ENCODE peak calls at places on chromosomes 7 and 10, in ten cellular contexts. Y is CD8-positive, alpha-beta T cell; X is neuronal stem cell; C is body of pancreas; W is iPS DF 6.9; F is spleen; R is AG04450; N is IMR-90; A is heart left ventricle; M is pancreas. G is an unnamed sample.

GRCh38 chr7:131104611-131105293 is 222.9 kb upstream of the MKLN1 start:
- DNase-seq in A (no peak), X (no peak), M (no peak), N (peak), W (no peak), R (no peak), F (no peak), Y (no peak), C (no peak), G (no peak)

GRCh38 chr10:30553625-30554442 is 75.7 kb downstream of the LYZL2 start:
- DNase-seq in F (peak), C (peak), X (peak), R (no peak), A (peak), Y (no peak), W (peak), N (peak), M (no peak), G (peak)

GRCh38 chr7:41148521-41148951 is 554.4 kb downstream of the INHBA start:
- DNase-seq in N (peak), Y (no peak), A (no peak), W (no peak), C (no peak), R (peak), X (no peak), F (no peak), M (no peak), G (no peak)

GRCh38 chr10:87844837-87845623 is 18.3 kb downstream of the KLLN start:
- DNase-seq in Y (no peak), M (no peak), F (no peak), N (peak), A (no peak), C (no peak), W (no peak), R (no peak), X (no peak), G (no peak)

GRCh38 chr7:36961691-36962090 is 237.4 kb upstream of the AOAH start:
- DNase-seq in M (no peak), N (no peak), A (no peak), X (no peak), W (no peak), Y (no peak), R (no peak), F (no peak), C (no peak), G (no peak)

GRCh38 chr10:55215699-55216098 is 414.7 kb upstream of the PCDH15 start:
- DNase-seq in X (no peak), C (no peak), Y (no peak), N (no peak), R (no peak), M (no peak), W (no peak), F (no peak), A (no peak), G (no peak)

GRCh38 chr10:46518028-46518725 is 38.3 kb downstream of the GPRIN2 start:
- DNase-seq in R (no peak), F (peak), N (no peak), C (no peak), W (no peak), M (peak), X (no peak), Y (peak), A (no peak), G (peak)

GRCh38 chr7:96224682-96225081 is 97.2 kb downstream of the SLC25A13 start:
- DNase-seq in Y (no peak), N (no peak), X (no peak), R (no peak), A (no peak), M (no peak), F (no peak), W (peak), C (no peak), G (no peak)

GRCh38 chr10:100364735-100365391 is 17.8 kb downstream of the SCD start:
- DNase-seq in N (peak), F (no peak), C (peak), M (peak), Y (no peak), R (no peak), W (no peak), X (no peak), A (peak), G (peak)

GRCh38 chr7:14233026-14233897 is 243.8 kb upstream of the ETV1 start:
- DNase-seq in W (no peak), X (no peak), R (no peak), N (peak), M (no peak), A (no peak), C (no peak), F (no peak), Y (no peak), G (no peak)

GRCh38 chr10:111233439-111233838 is 156.6 kb downstream of the ADRA2A start:
- DNase-seq in C (no peak), N (no peak), F (no peak), Y (no peak), R (no peak), A (no peak), X (peak), W (no peak), M (no peak), G (no peak)

GRCh38 chr10:5271526-5271925 is 74.9 kb downstream of the AKR1C4 start:
- DNase-seq in N (no peak), C (no peak), W (no peak), R (no peak), F (no peak), M (no peak), Y (no peak), X (no peak), A (no peak), G (no peak)

GRCh38 chr7:28708033-28708451 is 250.1 kb downstream of the TRIL start:
- DNase-seq in X (no peak), R (no peak), Y (no peak), C (no peak), M (no peak), A (no peak), F (no peak), W (no peak), N (peak), G (no peak)

GRCh38 chr10:3538850-3539531 is 246.0 kb downstream of the KLF6 start:
- DNase-seq in F (no peak), R (peak), X (peak), A (no peak), Y (no peak), W (no peak), N (peak), M (no peak), C (no peak), G (no peak)

GRCh38 chr7:16905300-16906044 is 23.7 kb upstream of the AGR3 start:
- DNase-seq in R (peak), X (no peak), W (no peak), M (no peak), Y (no peak), N (peak), A (no peak), C (no peak), F (no peak), G (no peak)

GRCh38 chr7:154332776-154333175 is 280.6 kb downstream of the DPP6 start:
- DNase-seq in R (no peak), N (no peak), X (no peak), C (no peak), M (no peak), F (no peak), Y (no peak), A (no peak), W (no peak), G (no peak)

GRCh38 chr10:132066186-132066585 is 440 bp downstream of the JAKMIP3 start:
- DNase-seq in F (no peak), Y (no peak), W (no peak), M (peak), A (no peak), N (no peak), X (no peak), C (no peak), R (no peak), G (no peak)
- H3K27ac ChIP-seq in F (no peak), Y (no peak), W (no peak), M (no peak), A (peak), N (peak), X (no peak), C (peak), R (peak), G (peak)

DNA sequence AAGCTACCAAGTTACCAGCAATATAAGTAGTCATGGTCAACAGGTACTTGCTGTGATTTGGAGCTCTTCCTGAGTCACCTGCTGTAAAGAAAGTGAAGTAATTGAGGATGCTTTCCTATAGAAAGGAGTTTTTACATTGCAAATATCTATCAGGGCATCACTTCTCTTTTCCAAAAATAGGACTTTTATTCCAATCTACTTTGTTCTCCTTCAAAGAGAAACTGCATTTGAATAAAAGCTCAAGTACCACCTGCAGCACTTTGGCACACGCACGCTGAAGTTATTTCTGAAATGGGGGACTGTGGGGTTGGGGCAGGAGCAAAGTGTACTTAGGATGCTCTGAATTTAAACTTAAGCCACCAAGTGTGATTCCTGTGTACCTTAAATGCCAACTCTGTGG is 81.8 kb upstream of the PRKAR2B start:
- DNase-seq in R (no peak), W (no peak), M (no peak), Y (no peak), N (no peak), X (no peak), C (no peak), F (no peak), A (no peak), G (no peak)
- H3K27ac ChIP-seq in R (no peak), W (no peak), M (no peak), Y (no peak), N (no peak), X (no peak), C (no peak), F (no peak), A (no peak), G (no peak)

GRCh38 chr7:91465595-91466061 is 201.4 kb downstream of the FZD1 start:
- DNase-seq in A (no peak), M (no peak), W (no peak), R (no peak), Y (no peak), X (no peak), F (no peak), N (no peak), C (no peak), G (no peak)
- H3K27ac ChIP-seq in A (no peak), M (no peak), W (no peak), R (no peak), Y (no peak), X (no peak), F (no peak), N (no peak), C (no peak), G (no peak)

DNA sequence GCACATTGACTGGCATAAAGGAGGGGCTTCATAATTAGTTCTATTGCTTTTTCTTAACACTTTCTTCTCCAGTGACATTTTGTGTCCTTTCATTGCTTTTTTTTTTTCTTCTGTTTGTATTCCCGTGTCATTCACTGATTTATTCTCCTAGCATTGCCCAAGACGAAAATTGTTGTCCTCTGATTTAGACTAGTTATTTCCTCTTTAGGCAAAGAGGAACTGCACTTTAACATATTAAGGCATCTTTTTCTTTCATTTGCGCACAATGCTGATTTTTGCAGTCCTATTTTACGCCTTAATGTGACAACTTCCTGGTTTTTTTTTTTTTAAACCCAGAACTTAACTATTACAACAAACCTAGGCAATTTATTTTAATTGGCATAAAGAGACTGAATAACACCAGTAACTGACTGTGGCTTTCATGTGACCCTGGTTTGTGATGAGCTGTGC is 39.7 kb downstream of the ARID5B start:
- DNase-seq in Y (no peak), M (no peak), W (no peak), F (no peak), C (no peak), R (no peak), A (no peak), N (no peak), X (no peak), G (no peak)
- H3K27ac ChIP-seq in Y (no peak), M (no peak), W (no peak), F (peak), C (no peak), R (no peak), A (peak), N (no peak), X (no peak), G (no peak)

G was measured in ovary.